ENCODE peak calls at places on chromosomes 3 and 15, in seven cellular contexts. One of them, this sample, is unnamed.

GRCh38 chr15:77578641-77579372 is 53.9 kb downstream of the LINGO1 start:
- DNase-seq in fibroblast of the aortic adventitia: no peak
- DNase-seq in A549: no peak
- DNase-seq in bronchial epithelial cell: no peak
- DNase-seq in retinal pigment epithelial cell: no peak
- DNase-seq in cardiac muscle cell: no peak
- DNase-seq in AG04450: no peak
- DNase-seq in this sample: no peak

GRCh38 chr3:64267774-64268604 is 42.7 kb upstream of the PRICKLE2 start:
- DNase-seq in fibroblast of the aortic adventitia: peak; percentile 76
- DNase-seq in A549: no peak
- DNase-seq in bronchial epithelial cell: peak; percentile 64
- DNase-seq in retinal pigment epithelial cell: no peak
- DNase-seq in cardiac muscle cell: peak; percentile 82
- DNase-seq in AG04450: peak; percentile 36
- DNase-seq in this sample: peak; percentile 49

GRCh38 chr3:189142527-189142926 is 29.2 kb upstream of the TPRG1 start:
- DNase-seq in fibroblast of the aortic adventitia: no peak
- DNase-seq in A549: no peak
- DNase-seq in bronchial epithelial cell: peak; percentile 46
- DNase-seq in retinal pigment epithelial cell: no peak
- DNase-seq in cardiac muscle cell: no peak
- DNase-seq in AG04450: no peak
- DNase-seq in this sample: no peak

GRCh38 chr3:59607628-59608027 is 557.8 kb upstream of the CFAP20DC start:
- DNase-seq in fibroblast of the aortic adventitia: peak; percentile 11
- DNase-seq in A549: peak; percentile 6
- DNase-seq in bronchial epithelial cell: peak; percentile 26
- DNase-seq in retinal pigment epithelial cell: no peak
- DNase-seq in cardiac muscle cell: peak; percentile 7
- DNase-seq in AG04450: no peak
- DNase-seq in this sample: no peak

GRCh38 chr3:185317674-185318073 is 45.3 kb upstream of the MAP3K13 start:
- DNase-seq in fibroblast of the aortic adventitia: peak; percentile 31
- DNase-seq in A549: peak; percentile 46
- DNase-seq in bronchial epithelial cell: peak; percentile 68
- DNase-seq in retinal pigment epithelial cell: no peak
- DNase-seq in cardiac muscle cell: peak; percentile 19
- DNase-seq in AG04450: no peak
- DNase-seq in this sample: no peak

GRCh38 chr3:31004025-31004678 is 109.7 kb upstream of the GADL1 start:
- DNase-seq in fibroblast of the aortic adventitia: peak; percentile 96
- DNase-seq in A549: no peak
- DNase-seq in bronchial epithelial cell: peak; percentile 51
- DNase-seq in retinal pigment epithelial cell: peak; percentile 33
- DNase-seq in cardiac muscle cell: peak; percentile 80
- DNase-seq in AG04450: peak; percentile 72
- DNase-seq in this sample: no peak

GRCh38 chr3:131608741-131609140 is 106.0 kb upstream of the MRPL3 start:
- DNase-seq in fibroblast of the aortic adventitia: peak; percentile 5
- DNase-seq in A549: no peak
- DNase-seq in bronchial epithelial cell: no peak
- DNase-seq in retinal pigment epithelial cell: no peak
- DNase-seq in cardiac muscle cell: peak; percentile 30
- DNase-seq in AG04450: no peak
- DNase-seq in this sample: no peak

GRCh38 chr3:112293368-112294321 is at the start of gene SLC9C1:
- DNase-seq in fibroblast of the aortic adventitia: peak; percentile 89
- DNase-seq in A549: peak; percentile 73
- DNase-seq in bronchial epithelial cell: peak; percentile 75
- DNase-seq in retinal pigment epithelial cell: no peak
- DNase-seq in cardiac muscle cell: peak; percentile 92
- DNase-seq in AG04450: peak; percentile 36
- DNase-seq in this sample: no peak

GRCh38 chr3:171347017-171347979 is 112.9 kb downstream of the TNIK start:
- DNase-seq in fibroblast of the aortic adventitia: peak; percentile 68
- DNase-seq in A549: no peak
- DNase-seq in bronchial epithelial cell: peak; percentile 75
- DNase-seq in retinal pigment epithelial cell: no peak
- DNase-seq in cardiac muscle cell: peak; percentile 80
- DNase-seq in AG04450: no peak
- DNase-seq in this sample: no peak

GRCh38 chr3:196422976-196423781 is 9.0 kb downstream of the UBXN7 start:
- DNase-seq in fibroblast of the aortic adventitia: peak; percentile 28
- DNase-seq in A549: no peak
- DNase-seq in bronchial epithelial cell: no peak
- DNase-seq in retinal pigment epithelial cell: no peak
- DNase-seq in cardiac muscle cell: peak; percentile 46
- DNase-seq in AG04450: no peak
- DNase-seq in this sample: peak; percentile 93

GRCh38 chr3:67384790-67385397 is 269.5 kb downstream of the SUCLG2 start:
- DNase-seq in fibroblast of the aortic adventitia: peak; percentile 54
- DNase-seq in A549: peak; percentile 57
- DNase-seq in bronchial epithelial cell: peak; percentile 46
- DNase-seq in retinal pigment epithelial cell: no peak
- DNase-seq in cardiac muscle cell: peak; percentile 72
- DNase-seq in AG04450: peak; percentile 13
- DNase-seq in this sample: no peak

GRCh38 chr15:82680200-82681102 is 29.2 kb downstream of the AP3B2 start:
- DNase-seq in fibroblast of the aortic adventitia: no peak
- DNase-seq in A549: peak; percentile 69
- DNase-seq in bronchial epithelial cell: peak; percentile 64
- DNase-seq in retinal pigment epithelial cell: no peak
- DNase-seq in cardiac muscle cell: no peak
- DNase-seq in AG04450: no peak
- DNase-seq in this sample: peak; percentile 34

GRCh38 chr15:80242132-80242769 is 9.8 kb downstream of the CTXND1 start:
- DNase-seq in fibroblast of the aortic adventitia: peak; percentile 19
- DNase-seq in A549: peak; percentile 60
- DNase-seq in bronchial epithelial cell: peak; percentile 24
- DNase-seq in retinal pigment epithelial cell: no peak
- DNase-seq in cardiac muscle cell: peak; percentile 65
- DNase-seq in AG04450: no peak
- DNase-seq in this sample: no peak

GRCh38 chr3:97228966-97229365 is 414.6 kb downstream of the EPHA6 start:
- DNase-seq in fibroblast of the aortic adventitia: no peak
- DNase-seq in A549: no peak
- DNase-seq in bronchial epithelial cell: no peak
- DNase-seq in retinal pigment epithelial cell: no peak
- DNase-seq in cardiac muscle cell: no peak
- DNase-seq in AG04450: no peak
- DNase-seq in this sample: no peak

GRCh38 chr3:2927252-2927651 is 182.9 kb downstream of the IL5RA start:
- DNase-seq in fibroblast of the aortic adventitia: no peak
- DNase-seq in A549: no peak
- DNase-seq in bronchial epithelial cell: no peak
- DNase-seq in retinal pigment epithelial cell: no peak
- DNase-seq in cardiac muscle cell: no peak
- DNase-seq in AG04450: no peak
- DNase-seq in this sample: no peak

GRCh38 chr15:34753236-34753894 is 1.4 kb downstream of the GJD2 start:
- DNase-seq in fibroblast of the aortic adventitia: peak; percentile 50
- DNase-seq in A549: peak; percentile 37
- DNase-seq in bronchial epithelial cell: peak; percentile 38
- DNase-seq in retinal pigment epithelial cell: peak; percentile 27
- DNase-seq in cardiac muscle cell: peak; percentile 71
- DNase-seq in AG04450: peak; percentile 27
- DNase-seq in this sample: no peak

GRCh38 chr15:92906563-92907081 is 6.5 kb downstream of the CHD2 start:
- DNase-seq in fibroblast of the aortic adventitia: peak; percentile 62
- DNase-seq in A549: peak; percentile 78
- DNase-seq in bronchial epithelial cell: peak; percentile 99
- DNase-seq in retinal pigment epithelial cell: no peak
- DNase-seq in cardiac muscle cell: no peak
- DNase-seq in AG04450: no peak
- DNase-seq in this sample: no peak

GRCh38 chr3:29668728-29669127 is 387.9 kb downstream of the RBMS3 start:
- DNase-seq in fibroblast of the aortic adventitia: no peak
- DNase-seq in A549: no peak
- DNase-seq in bronchial epithelial cell: no peak
- DNase-seq in retinal pigment epithelial cell: no peak
- DNase-seq in cardiac muscle cell: no peak
- DNase-seq in AG04450: no peak
- DNase-seq in this sample: no peak
- TF ChIP-seq CTCF in fibroblast of the aortic adventitia: no peak
- TF ChIP-seq CTCF in A549: no peak
- TF ChIP-seq CTCF in bronchial epithelial cell: no peak
- TF ChIP-seq CTCF in retinal pigment epithelial cell: peak; percentile 17
- TF ChIP-seq CTCF in cardiac muscle cell: no peak
- TF ChIP-seq CTCF in AG04450: no peak
- TF ChIP-seq CTCF in this sample: no peak

DNA sequence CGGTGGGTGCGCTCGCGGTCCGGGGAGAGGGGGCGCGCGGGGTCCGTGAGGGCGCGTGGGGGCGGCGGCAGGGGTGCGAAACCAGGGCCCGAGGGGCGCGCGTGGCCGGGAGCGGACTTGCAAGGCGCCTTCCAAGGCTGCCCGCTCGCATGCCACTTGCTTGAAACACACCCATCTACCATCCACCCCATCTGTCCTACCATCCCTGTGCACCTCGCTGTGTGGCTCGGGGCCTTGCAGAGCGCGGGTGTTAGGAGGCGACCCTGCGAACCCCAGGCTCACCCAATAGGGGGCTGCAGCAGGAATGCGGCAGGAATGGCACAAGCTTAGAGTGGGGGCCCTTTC is 240 bp downstream of the CFAP100 start:
- DNase-seq in fibroblast of the aortic adventitia: no peak
- DNase-seq in A549: no peak
- DNase-seq in bronchial epithelial cell: no peak
- DNase-seq in retinal pigment epithelial cell: no peak
- DNase-seq in cardiac muscle cell: no peak
- DNase-seq in AG04450: no peak
- DNase-seq in this sample: no peak
- H3K4me3 ChIP-seq in fibroblast of the aortic adventitia: no peak overlapping the region
- H3K4me3 ChIP-seq in A549: no peak overlapping the region
- H3K4me3 ChIP-seq in bronchial epithelial cell: peak overlapping the region; percentile 3
- H3K4me3 ChIP-seq in retinal pigment epithelial cell: peak overlapping the region; percentile 11
- H3K4me3 ChIP-seq in cardiac muscle cell: peak overlapping the region; percentile 9
- H3K4me3 ChIP-seq in AG04450: peak overlapping the region; percentile 7
- H3K4me3 ChIP-seq in this sample: peak overlapping the region; percentile 54

GRCh38 chr3:10392244-10392643 is 71.3 kb upstream of the SEC13 start:
- DNase-seq in fibroblast of the aortic adventitia: no peak
- DNase-seq in A549: peak; percentile 10
- DNase-seq in bronchial epithelial cell: no peak
- DNase-seq in retinal pigment epithelial cell: no peak
- DNase-seq in cardiac muscle cell: no peak
- DNase-seq in AG04450: no peak
- DNase-seq in this sample: no peak
- TF ChIP-seq CTCF in fibroblast of the aortic adventitia: no peak
- TF ChIP-seq CTCF in A549: no peak
- TF ChIP-seq CTCF in bronchial epithelial cell: no peak
- TF ChIP-seq CTCF in retinal pigment epithelial cell: peak; percentile 29
- TF ChIP-seq CTCF in cardiac muscle cell: peak; percentile 10
- TF ChIP-seq CTCF in AG04450: peak; percentile 34
- TF ChIP-seq CTCF in this sample: no peak

DNA sequence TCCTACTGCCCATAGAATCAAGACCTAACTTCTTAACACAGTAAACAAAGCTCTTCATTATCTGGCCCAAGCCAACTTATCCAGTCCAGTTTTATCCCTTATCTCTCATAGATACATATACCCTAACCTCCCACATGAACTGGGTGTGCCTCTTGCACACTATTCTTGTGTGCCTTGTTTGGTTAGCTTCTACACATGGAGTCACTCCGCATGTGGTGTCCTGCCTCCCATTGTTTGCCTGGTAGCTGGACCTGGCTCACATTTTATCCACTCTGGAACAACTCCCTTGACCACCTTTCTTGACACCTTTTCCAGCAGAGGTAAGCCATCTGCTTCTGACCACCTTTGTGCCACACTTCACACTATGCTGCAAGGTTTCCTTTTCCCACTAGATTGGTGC is 15.2 kb downstream of the TIPARP start:
- DNase-seq in fibroblast of the aortic adventitia: no peak
- DNase-seq in A549: no peak
- DNase-seq in bronchial epithelial cell: no peak
- DNase-seq in retinal pigment epithelial cell: no peak
- DNase-seq in cardiac muscle cell: no peak
- DNase-seq in AG04450: no peak
- DNase-seq in this sample: no peak
- H3K4me3 ChIP-seq in fibroblast of the aortic adventitia: no peak overlapping the region
- H3K4me3 ChIP-seq in A549: no peak overlapping the region
- H3K4me3 ChIP-seq in bronchial epithelial cell: no peak overlapping the region
- H3K4me3 ChIP-seq in retinal pigment epithelial cell: no peak overlapping the region
- H3K4me3 ChIP-seq in cardiac muscle cell: no peak overlapping the region
- H3K4me3 ChIP-seq in AG04450: no peak overlapping the region
- H3K4me3 ChIP-seq in this sample: no peak overlapping the region

GRCh38 chr15:101178414-101178813 is 73.4 kb downstream of the CHSY1 start:
- DNase-seq in fibroblast of the aortic adventitia: no peak
- DNase-seq in A549: no peak
- DNase-seq in bronchial epithelial cell: no peak
- DNase-seq in retinal pigment epithelial cell: no peak
- DNase-seq in cardiac muscle cell: no peak
- DNase-seq in AG04450: no peak
- DNase-seq in this sample: no peak

GRCh38 chr15:101180620-101181307 is 71.1 kb downstream of the CHSY1 start:
- DNase-seq in fibroblast of the aortic adventitia: no peak
- DNase-seq in A549: no peak
- DNase-seq in bronchial epithelial cell: no peak
- DNase-seq in retinal pigment epithelial cell: no peak
- DNase-seq in cardiac muscle cell: no peak
- DNase-seq in AG04450: no peak
- DNase-seq in this sample: no peak

GRCh38 chr15:101182215-101182614 is 69.6 kb downstream of the CHSY1 start:
- DNase-seq in fibroblast of the aortic adventitia: no peak
- DNase-seq in A549: no peak
- DNase-seq in bronchial epithelial cell: no peak
- DNase-seq in retinal pigment epithelial cell: no peak
- DNase-seq in cardiac muscle cell: no peak
- DNase-seq in AG04450: no peak
- DNase-seq in this sample: no peak

GRCh38 chr15:101181349-101181748 is 70.5 kb downstream of the CHSY1 start:
- DNase-seq in fibroblast of the aortic adventitia: no peak
- DNase-seq in A549: no peak
- DNase-seq in bronchial epithelial cell: no peak
- DNase-seq in retinal pigment epithelial cell: no peak
- DNase-seq in cardiac muscle cell: no peak
- DNase-seq in AG04450: no peak
- DNase-seq in this sample: no peak

GRCh38 chr15:101179341-101180153 is 72.3 kb downstream of the CHSY1 start:
- DNase-seq in fibroblast of the aortic adventitia: peak; percentile 92
- DNase-seq in A549: no peak
- DNase-seq in bronchial epithelial cell: no peak
- DNase-seq in retinal pigment epithelial cell: no peak
- DNase-seq in cardiac muscle cell: no peak
- DNase-seq in AG04450: no peak
- DNase-seq in this sample: no peak
- TF ChIP-seq CTCF in fibroblast of the aortic adventitia: no peak
- TF ChIP-seq CTCF in A549: no peak
- TF ChIP-seq CTCF in bronchial epithelial cell: no peak
- TF ChIP-seq CTCF in retinal pigment epithelial cell: no peak
- TF ChIP-seq CTCF in cardiac muscle cell: no peak
- TF ChIP-seq CTCF in AG04450: no peak
- TF ChIP-seq CTCF in this sample: no peak

DNA sequence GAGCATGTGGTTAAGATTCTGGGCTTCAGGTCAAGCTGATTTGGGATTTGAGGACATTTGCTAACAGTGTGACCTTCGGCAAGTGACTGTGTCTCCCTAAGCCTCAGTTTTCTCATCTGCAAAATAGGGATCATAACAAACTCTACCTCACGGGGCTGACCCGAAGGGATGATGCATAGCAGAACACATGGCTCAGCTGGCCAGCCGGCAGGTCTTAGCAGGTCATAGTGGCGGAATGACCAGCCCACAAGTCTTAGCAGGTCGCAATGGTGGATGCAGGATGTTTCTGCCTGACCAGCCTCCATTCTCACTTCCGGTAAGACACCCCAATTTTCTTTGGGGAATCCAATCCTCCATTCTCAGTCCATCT is 63.3 kb downstream of the IQSEC1 start:
- DNase-seq in fibroblast of the aortic adventitia: no peak
- DNase-seq in A549: no peak
- DNase-seq in bronchial epithelial cell: no peak
- DNase-seq in retinal pigment epithelial cell: no peak
- DNase-seq in cardiac muscle cell: no peak
- DNase-seq in AG04450: no peak
- DNase-seq in this sample: no peak
- H3K4me3 ChIP-seq in fibroblast of the aortic adventitia: no peak overlapping the region
- H3K4me3 ChIP-seq in A549: no peak overlapping the region
- H3K4me3 ChIP-seq in bronchial epithelial cell: no peak overlapping the region
- H3K4me3 ChIP-seq in retinal pigment epithelial cell: no peak overlapping the region
- H3K4me3 ChIP-seq in cardiac muscle cell: no peak overlapping the region
- H3K4me3 ChIP-seq in AG04450: no peak overlapping the region
- H3K4me3 ChIP-seq in this sample: no peak overlapping the region

This sample was measured in psoas muscle.